ENCODE peak calls at places on chromosomes 1 and 21, in five cellular contexts. D is CD8-positive, alpha-beta memory T cell; W is heart left ventricle; V is fibroblast of lung; Y is brain microvascular endothelial cell. R is an unnamed sample. For H3K36me3, the result is how much of the 10 kb centered on the place peaks cover.

GRCh38 chr1:31764307-31765040 is at the start of gene ADGRB2:
- DNase-seq in D (peak), W (no peak), V (no peak), Y (no peak), R (peak)

GRCh38 chr21:37829447-37829846 is 86.8 kb downstream of the KCNJ6 start:
- DNase-seq in D (no peak), W (no peak), V (peak), Y (peak), R (no peak)

GRCh38 chr1:119582801-119583200 is 65.3 kb downstream of the ZNF697 start:
- DNase-seq in D (no peak), W (peak), V (peak), Y (peak), R (peak)

GRCh38 chr1:107965112-107965991 is at the start of gene VAV3:
- DNase-seq in D (peak), W (peak), V (peak), Y (peak), R (peak)

GRCh38 chr21:15823486-15824150 is 93.8 kb downstream of the USP25 start:
- DNase-seq in D (no peak), W (no peak), V (no peak), Y (no peak), R (no peak)

GRCh38 chr1:53585116-53585515 is 125.9 kb downstream of the DMRTB1 start:
- DNase-seq in D (peak), W (no peak), V (peak), Y (peak), R (no peak)

GRCh38 chr1:25831569-25832196 is 11.9 kb downstream of the MTFR1L start:
- DNase-seq in D (no peak), W (no peak), V (no peak), Y (no peak), R (no peak)

GRCh38 chr1:156623946-156624813 is 5.0 kb downstream of the HAPLN2 start:
- DNase-seq in D (peak), W (peak), V (peak), Y (peak), R (peak)

GRCh38 chr1:235329139-235329808 is 904 bp downstream of the GGPS1 start:
- DNase-seq in D (peak), W (no peak), V (peak), Y (peak), R (no peak)

GRCh38 chr1:82139751-82140468 is 339.2 kb downstream of the ADGRL2 start:
- DNase-seq in D (no peak), W (no peak), V (no peak), Y (no peak), R (no peak)

GRCh38 chr21:33069243-33069642 is 698 bp upstream of the OLIG1 start:
- DNase-seq in D (no peak), W (no peak), V (no peak), Y (no peak), R (no peak)

GRCh38 chr1:200610846-200611245 is 9.7 kb downstream of the KIF14 start:
- DNase-seq in D (no peak), W (no peak), V (peak), Y (no peak), R (no peak)

GRCh38 chr1:37513795-37514349 is 694 bp downstream of the MEAF6 start:
- DNase-seq in D (peak), W (no peak), V (peak), Y (peak), R (peak)

GRCh38 chr1:150234647-150235435 is 1.1 kb downstream of the ANP32E start:
- DNase-seq in D (peak), W (peak), V (peak), Y (peak), R (no peak)

GRCh38 chr1:231678021-231678432 is 51.4 kb downstream of the DISC1 start:
- DNase-seq in D (no peak), W (no peak), V (peak), Y (peak), R (no peak)

GRCh38 chr1:86018311-86018923 is 138.2 kb downstream of the COL24A1 start:
- DNase-seq in D (no peak), W (no peak), V (peak), Y (peak), R (peak)

GRCh38 chr1:201715801-201716741 is 112.9 kb upstream of the IPO9 start:
- DNase-seq in D (no peak), W (peak), V (no peak), Y (no peak), R (no peak)

GRCh38 chr1:247487057-247487456 is 29.2 kb upstream of the OR2B11 start:
- DNase-seq in D (peak), W (no peak), V (no peak), Y (peak), R (peak)

GRCh38 chr1:33300673-33301072 is 20.2 kb downstream of the A3GALT2 start:
- DNase-seq in D (no peak), W (peak), V (peak), Y (no peak), R (no peak)

GRCh38 chr1:29634324-29635072 is 398.2 kb downstream of the PTPRU start:
- DNase-seq in D (no peak), W (no peak), V (no peak), Y (no peak), R (no peak)

GRCh38 chr1:202305168-202305567 is 36.6 kb downstream of the UBE2T start:
- DNase-seq in D (no peak), W (no peak), V (no peak), Y (no peak), R (no peak)

GRCh38 chr1:170986901-170987300 is 51.6 kb downstream of the MROH9 start:
- DNase-seq in D (no peak), W (no peak), V (no peak), Y (no peak), R (no peak)

GRCh38 chr1:152392909-152393308 is 21.2 kb downstream of the CRNN start:
- DNase-seq in D (no peak), W (no peak), V (peak), Y (no peak), R (no peak)

GRCh38 chr1:229058716-229059115 is 212.2 kb upstream of the RAB4A start:
- DNase-seq in D (no peak), W (peak), V (no peak), Y (no peak), R (peak)

GRCh38 chr1:12415239-12415543 is 185.4 kb downstream of the VPS13D start:
- DNase-seq in D (no peak), W (no peak), V (peak), Y (peak), R (no peak)

GRCh38 chr1:221987860-221988520 is 246.1 kb upstream of the DUSP10 start:
- DNase-seq in D (no peak), W (no peak), V (peak), Y (peak), R (no peak)

GRCh38 chr1:21702780-21703179 is 33.6 kb upstream of the RAP1GAP start:
- DNase-seq in D (no peak), W (no peak), V (no peak), Y (no peak), R (peak)

GRCh38 chr1:113742515-113742914 is 16.8 kb downstream of the PHTF1 start:
- DNase-seq in D (no peak), W (no peak), V (no peak), Y (no peak), R (no peak)

GRCh38 chr21:35071347-35071746 is 22.2 kb upstream of the RUNX1 start:
- DNase-seq in D (no peak), W (no peak), V (no peak), Y (no peak), R (no peak)

GRCh38 chr1:17984510-17985085 is 123.0 kb upstream of the IGSF21 start:
- DNase-seq in D (no peak), W (no peak), V (peak), Y (no peak), R (no peak)

GRCh38 chr1:206074839-206075238 is 21.9 kb downstream of the RHEX start:
- DNase-seq in D (no peak), W (no peak), V (no peak), Y (no peak), R (peak)

GRCh38 chr1:39984951-39985350 is 30.0 kb downstream of the MFSD2A start:
- DNase-seq in D (no peak), W (no peak), V (no peak), Y (no peak), R (no peak)

GRCh38 chr1:116504308-116505156 is 66.3 kb downstream of the CD58 start:
- DNase-seq in D (peak), W (peak), V (peak), Y (peak), R (no peak)

GRCh38 chr21:32270748-32271147 is 8.1 kb downstream of the MIS18A start:
- DNase-seq in D (no peak), W (no peak), V (no peak), Y (no peak), R (no peak)

GRCh38 chr21:33938381-33938780 is 22.8 kb upstream of the ATP5PO start:
- DNase-seq in D (no peak), W (no peak), V (no peak), Y (no peak), R (no peak)

DNA sequence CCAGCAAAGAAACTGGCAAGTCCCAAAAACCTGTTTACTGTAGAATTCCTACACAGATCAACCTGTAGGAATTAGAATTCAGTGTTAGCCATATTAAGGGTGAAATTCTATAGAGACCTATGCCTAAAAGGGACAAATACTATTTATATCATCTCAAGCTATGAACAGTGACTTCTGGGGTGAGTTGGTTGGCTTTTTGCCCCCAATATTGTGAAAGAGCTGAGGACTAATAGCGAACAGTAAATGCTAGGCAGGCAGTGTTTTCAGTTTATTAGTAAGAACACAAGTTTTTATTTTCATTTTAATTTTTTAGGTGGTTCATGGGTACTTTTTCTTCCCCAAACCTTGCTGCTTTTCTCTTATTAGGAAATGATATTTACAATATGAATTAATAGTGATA is 15.3 kb downstream of the SLC16A4 start:
- DNase-seq in D (no peak), W (no peak), V (no peak), Y (no peak), R (no peak)
- H3K36me3 ChIP-seq in D (under half), W (under half), V (under half), Y (under half), R (under half)

GRCh38 chr21:44090332-44090731 is 16.9 kb upstream of the PWP2 start:
- DNase-seq in D (no peak), W (no peak), V (no peak), Y (no peak), R (no peak)
- H3K36me3 ChIP-seq in D (under half), W (under half), V (under half), Y (half or more), R (under half)

GRCh38 chr1:2393471-2393877 is 1.8 kb downstream of the RER1 start:
- DNase-seq in D (no peak), W (no peak), V (no peak), Y (no peak), R (no peak)
- H3K36me3 ChIP-seq in D (under half), W (under half), V (under half), Y (under half), R (under half)

GRCh38 chr1:41073971-41074370 is 52.4 kb upstream of the SLFNL1 start:
- DNase-seq in D (no peak), W (no peak), V (peak), Y (peak), R (peak)
- H3K36me3 ChIP-seq in D (under half), W (under half), V (under half), Y (under half), R (under half)

R was measured in endothelial cell of umbilical vein.